ENCODE peak calls at places on chromosomes 12 and 14, in nine cellular contexts. U is ovary; Q is nephron progenitor cell; F is ELF-1; S is immature natural killer cell; X is KG1; K is stimulated activated naive B cell treated with anti-CD40 and anti-IgM and Interleukin-4, amounts not matched to agents 10 μg/mL and 1 μg/mL and 100 μg/mL, for 72 hours; R is caudate nucleus; Z is HFF-Myc. I is an unnamed sample.

GRCh38 chr12:20360407-20360806 is 7.9 kb upstream of the PDE3A start:
- DNase-seq in K (no peak), R (no peak), X (no peak), Z (no peak), S (no peak), F (no peak), Q (no peak), U (no peak), I (no peak)

GRCh38 chr12:111841236-111841749 is 735 bp upstream of the MAPKAPK5 start:
- DNase-seq in K (peak; percentile 4), R (no peak), S (no peak), F (no peak), Z (no peak), Q (no peak), X (peak; percentile 60), U (no peak), I (no peak)

GRCh38 chr14:103854822-103855733 is 7.7 kb upstream of the PPP1R13B start:
- DNase-seq in Q (peak; percentile 61), U (peak; percentile 46), F (peak; percentile 91), K (no peak), S (no peak), X (no peak), R (no peak), Z (no peak), I (no peak)

GRCh38 chr12:92503029-92503931 is 199.5 kb upstream of the PLEKHG7 start:
- DNase-seq in Q (no peak), U (peak; percentile 52), R (no peak), X (no peak), S (no peak), Z (no peak), K (peak; percentile 65), F (no peak), I (no peak)

GRCh38 chr12:113700943-113701342 is 229.3 kb upstream of the LHX5 start:
- DNase-seq in S (no peak), F (peak; percentile 88), X (no peak), Z (no peak), U (no peak), Q (no peak), R (no peak), K (no peak), I (no peak)

GRCh38 chr12:127489055-127489454 is 777.9 kb upstream of the TMEM132C start:
- DNase-seq in Q (no peak), S (no peak), K (no peak), R (no peak), X (no peak), F (no peak), Z (no peak), U (no peak), I (no peak)

GRCh38 chr14:101705733-101706508 is 55.6 kb upstream of the PPP2R5C start:
- DNase-seq in Z (no peak), F (peak; percentile 91), K (peak; percentile 26), U (no peak), X (no peak), R (no peak), S (peak; percentile 68), Q (peak; percentile 49), I (no peak)

GRCh38 chr14:50835280-50835679 is 4.3 kb upstream of the NIN start:
- DNase-seq in R (no peak), U (no peak), Q (no peak), X (no peak), S (no peak), Z (no peak), F (no peak), K (peak; percentile 13), I (no peak)

GRCh38 chr12:11716794-11717532 is 67.5 kb downstream of the ETV6 start:
- DNase-seq in S (no peak), K (no peak), U (no peak), Q (no peak), X (no peak), Z (no peak), F (no peak), R (no peak), I (no peak)

GRCh38 chr12:106901276-106901675 is 54.4 kb upstream of the TMEM263 start:
- DNase-seq in R (no peak), K (no peak), U (no peak), Q (no peak), X (no peak), Z (no peak), S (no peak), F (no peak), I (no peak)

GRCh38 chr12:58425481-58426392 is 484.4 kb downstream of the ATP23 start:
- DNase-seq in F (peak; percentile 86), Z (peak; percentile 91), S (no peak), X (no peak), U (peak; percentile 23), R (no peak), Q (no peak), K (no peak), I (peak; percentile 82)

GRCh38 chr14:29458547-29458946 is 469.1 kb downstream of the PRKD1 start:
- DNase-seq in Z (no peak), R (no peak), F (no peak), S (no peak), Q (no peak), U (no peak), K (no peak), X (no peak), I (no peak)

GRCh38 chr12:24226745-24227350 is 277.4 kb upstream of the SOX5 start:
- DNase-seq in K (no peak), Q (no peak), Z (no peak), X (no peak), U (no peak), F (peak; percentile 73), R (no peak), S (no peak), I (peak; percentile 61)

GRCh38 chr12:120062976-120063579 is 53.5 kb downstream of the RAB35 start:
- DNase-seq in U (no peak), Q (no peak), Z (no peak), F (no peak), X (no peak), S (no peak), K (no peak), R (no peak), I (no peak)

GRCh38 chr12:117874842-117875434 is 93.9 kb downstream of the KSR2 start:
- DNase-seq in F (peak; percentile 91), U (peak; percentile 50), Z (no peak), K (peak; percentile 64), X (peak; percentile 14), S (peak; percentile 14), R (no peak), Q (peak; percentile 83), I (peak; percentile 13)

GRCh38 chr12:118302053-118302452 is 70.7 kb downstream of the TAOK3 start:
- DNase-seq in U (no peak), S (no peak), K (no peak), X (no peak), Q (no peak), F (peak; percentile 24), R (no peak), Z (peak; percentile 20), I (no peak)

I was measured in AG04450.